ENCODE peak calls at places on chromosome 21, in eight cellular contexts. G is GM23338, H is endothelial cell, K is IMR-90, B is foreskin keratinocyte, P is nephron progenitor cell, I is adrenal gland, X is pancreas. Q is an unnamed sample.

GRCh38 chr21:34029724-34030528 is 43.5 kb upstream of the MRPS6 start:
- DNase-seq in X (peak), K (peak), H (peak), B (peak), I (peak), P (peak), G (peak), Q (no peak)

GRCh38 chr21:39120876-39121599 is 62.2 kb downstream of the PSMG1 start:
- DNase-seq in P (peak), H (peak), X (no peak), I (no peak), K (no peak), B (no peak), G (peak), Q (no peak)

GRCh38 chr21:43276811-43277210 is 108.0 kb downstream of the CRYAA start:
- DNase-seq in G (no peak), B (no peak), P (no peak), H (no peak), I (no peak), K (no peak), X (no peak), Q (no peak)

GRCh38 chr21:28705616-28706015 is 287.1 kb downstream of the LTN1 start:
- DNase-seq in I (no peak), X (no peak), B (no peak), K (peak), G (no peak), P (no peak), H (no peak), Q (no peak)

GRCh38 chr21:32603131-32603530 is 9.0 kb downstream of the CFAP298 start:
- DNase-seq in X (no peak), I (no peak), B (no peak), K (no peak), G (no peak), H (no peak), P (no peak), Q (no peak)

GRCh38 chr21:33539612-33540011 is 2.3 kb downstream of the GART start:
- DNase-seq in K (peak), G (no peak), P (no peak), H (no peak), I (no peak), B (no peak), X (no peak), Q (no peak)

GRCh38 chr21:46422636-46423241 is 36.0 kb upstream of the DIP2A start:
- DNase-seq in G (no peak), K (no peak), B (no peak), I (no peak), P (no peak), H (no peak), X (no peak), Q (no peak)

GRCh38 chr21:23401278-23401677 is 2206.0 kb downstream of the MRPL39 start:
- DNase-seq in X (no peak), K (no peak), P (no peak), H (no peak), B (no peak), G (peak), I (no peak), Q (no peak)

GRCh38 chr21:46255166-46255565 is 26.6 kb upstream of the LSS start:
- DNase-seq in K (no peak), B (no peak), P (no peak), I (no peak), X (no peak), G (no peak), H (no peak), Q (no peak)

GRCh38 chr21:26843912-26844257 is 1.3 kb downstream of the ADAMTS1 start:
- DNase-seq in B (peak), X (no peak), K (peak), H (no peak), P (no peak), G (peak), I (no peak), Q (peak)

GRCh38 chr21:42925114-42925907 is at the start of gene ERVH48-1:
- DNase-seq in X (no peak), G (peak), P (no peak), H (peak), I (no peak), B (no peak), K (peak), Q (no peak)

GRCh38 chr21:42097274-42097673 is 26.2 kb downstream of the UMODL1 start:
- DNase-seq in B (no peak), P (no peak), K (peak), X (no peak), H (no peak), G (no peak), I (no peak), Q (no peak)

GRCh38 chr21:29362758-29363157 is 64.0 kb downstream of the BACH1 start:
- DNase-seq in X (no peak), G (no peak), P (no peak), K (no peak), I (no peak), B (no peak), H (no peak), Q (no peak)

GRCh38 chr21:39197448-39197847 is 14.2 kb upstream of the PSMG1 start:
- DNase-seq in K (no peak), G (no peak), I (no peak), X (no peak), B (no peak), H (no peak), P (no peak), Q (no peak)

GRCh38 chr21:41459884-41460534 is 34.0 kb downstream of the MX1 start:
- DNase-seq in K (no peak), G (no peak), X (peak), I (no peak), B (no peak), H (no peak), P (no peak), Q (no peak)

GRCh38 chr21:37009740-37010341 is 3.3 kb downstream of the RIPPLY3 start:
- DNase-seq in K (peak), P (peak), H (peak), B (peak), X (peak), I (peak), G (peak), Q (peak)
- TF ChIP-seq CTCF in K (peak), P (peak), H (peak), B (peak), X (peak), I (peak), G (peak), Q (peak)

DNA sequence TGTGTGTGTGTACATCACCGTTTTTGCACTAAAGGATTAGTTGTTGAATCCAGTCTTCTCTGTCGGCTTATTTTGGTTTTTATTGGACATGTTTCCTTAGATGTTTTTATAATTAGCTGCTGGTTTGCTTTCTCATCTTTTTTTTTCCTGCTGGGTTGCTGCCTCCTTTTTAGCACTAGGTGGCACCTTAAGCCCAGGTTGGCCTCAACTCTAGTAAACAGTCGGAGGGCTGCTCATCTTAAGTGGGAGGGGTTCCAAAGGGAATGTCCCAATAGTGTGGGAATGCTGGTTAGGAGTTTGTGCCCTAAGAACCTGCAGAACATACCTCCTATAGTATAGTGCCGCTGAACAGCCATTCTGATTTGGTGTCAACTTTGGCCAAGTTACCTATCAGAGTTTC is 570.1 kb upstream of the CXADR start:
- DNase-seq in K (peak), I (no peak), G (peak), B (peak), X (no peak), P (no peak), H (peak), Q (no peak)
- TF ChIP-seq CTCF in K (peak), I (no peak), G (peak), B (peak), X (no peak), P (no peak), H (no peak), Q (peak)

GRCh38 chr21:35048706-35049617 is at the start of gene RUNX1:
- DNase-seq in B (peak), H (no peak), K (peak), I (no peak), G (no peak), X (no peak), P (no peak), Q (no peak)
- TF ChIP-seq CTCF in B (no peak), H (no peak), K (no peak), I (no peak), G (no peak), X (no peak), P (no peak), Q (no peak)

GRCh38 chr21:25557170-25557569 is 50.1 kb downstream of the MRPL39 start:
- DNase-seq in X (no peak), I (no peak), G (no peak), K (peak), H (no peak), B (no peak), P (no peak), Q (no peak)
- TF ChIP-seq CTCF in X (no peak), I (no peak), G (no peak), K (no peak), H (no peak), B (no peak), P (no peak), Q (no peak)

GRCh38 chr21:44836666-44837471 is 19.0 kb upstream of the SUMO3 start:
- DNase-seq in I (peak), P (no peak), B (peak), H (no peak), X (no peak), G (no peak), K (no peak), Q (no peak)
- TF ChIP-seq CTCF in I (no peak), P (no peak), B (peak), H (no peak), X (no peak), G (no peak), K (no peak), Q (no peak)

GRCh38 chr21:36661511-36662309 is 37.2 kb upstream of the SIM2 start:
- DNase-seq in G (peak), K (peak), H (peak), I (peak), P (peak), B (no peak), X (no peak), Q (no peak)
- TF ChIP-seq CTCF in G (peak), K (peak), H (no peak), I (peak), P (peak), B (peak), X (no peak), Q (peak)